ENCODE peak calls at places on chromosome 6, in four cellular contexts. One of them, this sample, is unnamed.

GRCh38 chr6:61538765-61539164 is 747.3 kb downstream of the KHDRBS2 start:
- DNase-seq in GM12878: peak; percentile 1
- DNase-seq in K562: no peak
- DNase-seq in GM12891: no peak
- DNase-seq in this sample: no peak

GRCh38 chr6:113433506-113433991 is 423.6 kb upstream of the MARCKS start:
- DNase-seq in GM12878: no peak
- DNase-seq in K562: no peak
- DNase-seq in GM12891: no peak
- DNase-seq in this sample: peak; percentile 87

GRCh38 chr6:170415318-170415717 is 108.8 kb downstream of the FAM120B start:
- DNase-seq in GM12878: no peak
- DNase-seq in K562: no peak
- DNase-seq in GM12891: no peak
- DNase-seq in this sample: no peak

GRCh38 chr6:160128879-160129516 is 7.4 kb downstream of the SLC22A1 start:
- DNase-seq in GM12878: no peak
- DNase-seq in K562: no peak
- DNase-seq in GM12891: no peak
- DNase-seq in this sample: no peak

GRCh38 chr6:109424946-109425345 is 15.5 kb downstream of the PPIL6 start:
- DNase-seq in GM12878: no peak
- DNase-seq in K562: no peak
- DNase-seq in GM12891: no peak
- DNase-seq in this sample: no peak

GRCh38 chr6:52574709-52575489 is 2.0 kb downstream of the TRAM2 start:
- DNase-seq in GM12878: peak; percentile 36
- DNase-seq in K562: peak; percentile 78
- DNase-seq in GM12891: peak; percentile 65
- DNase-seq in this sample: peak; percentile 77

GRCh38 chr6:166582258-166582657 is 4.2 kb downstream of the RAMACL start:
- DNase-seq in GM12878: no peak
- DNase-seq in K562: no peak
- DNase-seq in GM12891: no peak
- DNase-seq in this sample: no peak

GRCh38 chr6:82237013-82237412 is 10.5 kb downstream of the IBTK start:
- DNase-seq in GM12878: no peak
- DNase-seq in K562: no peak
- DNase-seq in GM12891: no peak
- DNase-seq in this sample: no peak

GRCh38 chr6:154805288-154805911 is 72.2 kb downstream of the SCAF8 start:
- DNase-seq in GM12878: no peak
- DNase-seq in K562: peak; percentile 34
- DNase-seq in GM12891: no peak
- DNase-seq in this sample: no peak

GRCh38 chr6:114941078-114941477 is 598.3 kb upstream of the HS3ST5 start:
- DNase-seq in GM12878: no peak
- DNase-seq in K562: no peak
- DNase-seq in GM12891: no peak
- DNase-seq in this sample: no peak

GRCh38 chr6:47524136-47524840 is 46.7 kb downstream of the CD2AP start:
- DNase-seq in GM12878: no peak
- DNase-seq in K562: no peak
- DNase-seq in GM12891: no peak
- DNase-seq in this sample: no peak

GRCh38 chr6:89117285-89118108 is at the start of gene SRSF12:
- DNase-seq in GM12878: no peak
- DNase-seq in K562: no peak
- DNase-seq in GM12891: peak; percentile 87
- DNase-seq in this sample: no peak

GRCh38 chr6:30888472-30889137 is 4.3 kb downstream of the DDR1 start:
- DNase-seq in GM12878: no peak
- DNase-seq in K562: peak; percentile 58
- DNase-seq in GM12891: no peak
- DNase-seq in this sample: no peak

GRCh38 chr6:112781236-112781635 is 434.1 kb downstream of the RFPL4B start:
- DNase-seq in GM12878: no peak
- DNase-seq in K562: no peak
- DNase-seq in GM12891: no peak
- DNase-seq in this sample: no peak

GRCh38 chr6:166638566-166638965 is 11.5 kb upstream of the RPS6KA2 start:
- DNase-seq in GM12878: no peak
- DNase-seq in K562: no peak
- DNase-seq in GM12891: no peak
- DNase-seq in this sample: no peak

GRCh38 chr6:141878686-141879085 is 254.0 kb upstream of the GJE1 start:
- DNase-seq in GM12878: no peak
- DNase-seq in K562: no peak
- DNase-seq in GM12891: no peak
- DNase-seq in this sample: peak; percentile 4

GRCh38 chr6:71551798-71552197 is 263.2 kb downstream of the OGFRL1 start:
- DNase-seq in GM12878: no peak
- DNase-seq in K562: no peak
- DNase-seq in GM12891: no peak
- DNase-seq in this sample: no peak

GRCh38 chr6:146990821-146991798 is 213.1 kb upstream of the STXBP5 start:
- DNase-seq in GM12878: no peak
- DNase-seq in K562: peak; percentile 76
- DNase-seq in GM12891: no peak
- DNase-seq in this sample: no peak

GRCh38 chr6:128919412-128919811 is 36.5 kb downstream of the LAMA2 start:
- DNase-seq in GM12878: no peak
- DNase-seq in K562: no peak
- DNase-seq in GM12891: no peak
- DNase-seq in this sample: no peak

GRCh38 chr6:148027201-148027600 is 315.4 kb upstream of the SASH1 start:
- DNase-seq in GM12878: no peak
- DNase-seq in K562: no peak
- DNase-seq in GM12891: no peak
- DNase-seq in this sample: no peak

GRCh38 chr6:134176283-134176975 is 124.0 kb upstream of the SLC2A12 start:
- DNase-seq in GM12878: no peak
- DNase-seq in K562: no peak
- DNase-seq in GM12891: no peak
- DNase-seq in this sample: no peak

GRCh38 chr6:57329933-57330332 is 12.5 kb downstream of the PRIM2 start:
- DNase-seq in GM12878: no peak
- DNase-seq in K562: no peak
- DNase-seq in GM12891: no peak
- DNase-seq in this sample: no peak

GRCh38 chr6:166512567-166512966 is 73.9 kb downstream of the RAMACL start:
- DNase-seq in GM12878: no peak
- DNase-seq in K562: peak; percentile 14
- DNase-seq in GM12891: peak; percentile 63
- DNase-seq in this sample: no peak

GRCh38 chr6:33668328-33668727 is 43.2 kb downstream of the UQCC2 start:
- DNase-seq in GM12878: no peak
- DNase-seq in K562: no peak
- DNase-seq in GM12891: no peak
- DNase-seq in this sample: no peak

GRCh38 chr6:16503919-16504554 is 257.2 kb downstream of the ATXN1 start:
- DNase-seq in GM12878: peak; percentile 92
- DNase-seq in K562: no peak
- DNase-seq in GM12891: no peak
- DNase-seq in this sample: no peak

GRCh38 chr6:109008537-109008950 is 86.1 kb downstream of the SESN1 start:
- DNase-seq in GM12878: no peak
- DNase-seq in K562: no peak
- DNase-seq in GM12891: no peak
- DNase-seq in this sample: no peak

GRCh38 chr6:167311286-167311685 is 13.6 kb upstream of the TTLL2 start:
- DNase-seq in GM12878: no peak
- DNase-seq in K562: no peak
- DNase-seq in GM12891: no peak
- DNase-seq in this sample: no peak

GRCh38 chr6:39430968-39431523 is 108.5 kb upstream of the KCNK16 start:
- DNase-seq in GM12878: no peak
- DNase-seq in K562: no peak
- DNase-seq in GM12891: no peak
- DNase-seq in this sample: peak; percentile 3

GRCh38 chr6:43669922-43670622 is 17.5 kb downstream of the MRPS18A start:
- DNase-seq in GM12878: no peak
- DNase-seq in K562: peak; percentile 76
- DNase-seq in GM12891: no peak
- DNase-seq in this sample: no peak
- TF ChIP-seq SPI1 in GM12878: no peak
- TF ChIP-seq SPI1 in K562: no peak
- TF ChIP-seq SPI1 in GM12891: no peak
- TF ChIP-seq SPI1 in this sample: no peak

GRCh38 chr6:168773788-168774187 is 332.8 kb downstream of the SMOC2 start:
- DNase-seq in GM12878: no peak
- DNase-seq in K562: no peak
- DNase-seq in GM12891: no peak
- DNase-seq in this sample: no peak
- TF ChIP-seq SPI1 in GM12878: no peak
- TF ChIP-seq SPI1 in K562: no peak
- TF ChIP-seq SPI1 in GM12891: no peak
- TF ChIP-seq SPI1 in this sample: no peak

GRCh38 chr6:139990287-139990686 is 615.8 kb upstream of the CITED2 start:
- DNase-seq in GM12878: no peak
- DNase-seq in K562: no peak
- DNase-seq in GM12891: no peak
- DNase-seq in this sample: no peak

GRCh38 chr6:139988702-139989101 is 614.3 kb upstream of the CITED2 start:
- DNase-seq in GM12878: no peak
- DNase-seq in K562: no peak
- DNase-seq in GM12891: no peak
- DNase-seq in this sample: no peak

GRCh38 chr6:139987091-139987490 is 612.6 kb upstream of the CITED2 start:
- DNase-seq in GM12878: no peak
- DNase-seq in K562: no peak
- DNase-seq in GM12891: no peak
- DNase-seq in this sample: no peak

GRCh38 chr6:139996253-139996834 is 621.9 kb upstream of the CITED2 start:
- DNase-seq in GM12878: peak; percentile 35
- DNase-seq in K562: peak; percentile 62
- DNase-seq in GM12891: peak; percentile 2
- DNase-seq in this sample: peak; percentile 39

GRCh38 chr6:139990865-139991264 is 616.4 kb upstream of the CITED2 start:
- DNase-seq in GM12878: no peak
- DNase-seq in K562: no peak
- DNase-seq in GM12891: no peak
- DNase-seq in this sample: no peak
- TF ChIP-seq SPI1 in GM12878: no peak
- TF ChIP-seq SPI1 in K562: no peak
- TF ChIP-seq SPI1 in GM12891: no peak
- TF ChIP-seq SPI1 in this sample: no peak

GRCh38 chr6:137820425-137820824 is 46.6 kb upstream of the TNFAIP3 start:
- DNase-seq in GM12878: no peak
- DNase-seq in K562: no peak
- DNase-seq in GM12891: no peak
- DNase-seq in this sample: no peak
- TF ChIP-seq SPI1 in GM12878: no peak
- TF ChIP-seq SPI1 in K562: no peak
- TF ChIP-seq SPI1 in GM12891: no peak
- TF ChIP-seq SPI1 in this sample: no peak

GRCh38 chr6:2993755-2994317 is 5.9 kb upstream of the NQO2 start:
- DNase-seq in GM12878: no peak
- DNase-seq in K562: peak; percentile 85
- DNase-seq in GM12891: no peak
- DNase-seq in this sample: no peak

GRCh38 chr6:3001773-3002293 is 2.1 kb downstream of the NQO2 start:
- DNase-seq in GM12878: no peak
- DNase-seq in K562: peak; percentile 93
- DNase-seq in GM12891: no peak
- DNase-seq in this sample: peak; percentile 77

GRCh38 chr6:3001146-3001772 is 1.6 kb downstream of the NQO2 start:
- DNase-seq in GM12878: no peak
- DNase-seq in K562: no peak
- DNase-seq in GM12891: no peak
- DNase-seq in this sample: no peak

GRCh38 chr6:2999621-3000455 is at the start of gene NQO2:
- DNase-seq in GM12878: peak; percentile 13
- DNase-seq in K562: peak; percentile 95
- DNase-seq in GM12891: peak; percentile 84
- DNase-seq in this sample: peak; percentile 79

GRCh38 chr6:2999005-2999620 is 581 bp upstream of the NQO2 start:
- DNase-seq in GM12878: no peak
- DNase-seq in K562: no peak
- DNase-seq in GM12891: no peak
- DNase-seq in this sample: no peak
- TF ChIP-seq SPI1 in GM12878: no peak
- TF ChIP-seq SPI1 in K562: no peak
- TF ChIP-seq SPI1 in GM12891: no peak
- TF ChIP-seq SPI1 in this sample: no peak

DNA sequence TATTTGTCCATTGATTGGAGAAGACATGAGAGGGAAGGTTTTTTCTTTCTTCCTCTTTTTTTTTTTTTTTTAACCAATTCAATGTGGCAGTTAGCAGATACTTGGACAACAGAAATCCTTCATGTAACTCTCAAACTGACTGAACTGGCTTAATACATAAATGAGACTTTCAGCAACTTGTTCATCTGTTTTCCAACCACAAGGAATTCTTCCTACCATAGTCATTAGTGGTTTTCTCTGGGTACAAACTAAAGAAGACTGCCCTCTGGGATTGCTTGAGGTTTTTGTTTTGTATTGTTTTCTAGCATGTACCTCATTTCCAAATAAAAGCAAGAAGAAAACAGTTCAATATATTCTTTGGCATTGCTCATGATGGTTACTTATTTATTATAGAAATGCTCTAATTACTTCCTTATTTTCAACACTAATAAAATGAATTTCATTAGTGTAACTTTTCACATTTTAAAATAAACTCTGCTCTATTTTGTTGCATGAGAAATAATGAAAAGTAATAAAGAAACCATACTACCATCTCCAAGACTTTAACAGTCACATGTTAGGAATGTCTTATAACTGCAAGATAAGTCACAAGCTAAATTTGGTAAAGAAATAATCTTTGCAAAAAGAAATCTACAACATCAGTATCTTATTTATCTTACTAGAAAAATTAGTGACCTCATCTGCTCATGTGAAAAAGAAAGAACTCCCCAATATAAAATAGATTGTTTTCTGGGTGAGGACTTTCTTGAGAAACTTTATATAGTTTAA is 52.0 kb downstream of the ME1 start:
- DNase-seq in GM12878: no peak
- DNase-seq in K562: no peak
- DNase-seq in GM12891: no peak
- DNase-seq in this sample: no peak
- TF ChIP-seq SPI1 in GM12878: no peak
- TF ChIP-seq SPI1 in K562: no peak
- TF ChIP-seq SPI1 in GM12891: no peak
- TF ChIP-seq SPI1 in this sample: no peak

GRCh38 chr6:2396856-2397640 is 151.6 kb upstream of the GMDS start:
- DNase-seq in GM12878: no peak
- DNase-seq in K562: no peak
- DNase-seq in GM12891: no peak
- DNase-seq in this sample: no peak
- TF ChIP-seq SPI1 in GM12878: no peak
- TF ChIP-seq SPI1 in K562: no peak
- TF ChIP-seq SPI1 in GM12891: no peak
- TF ChIP-seq SPI1 in this sample: no peak

This sample was measured in HL-60.